ENCODE peak calls at places on chromosomes 2 and 18, in six cellular contexts. I is MM.1S, S is OCI-LY7, U is mesendoderm, F is PC-3, V is HepG2. R is an unnamed sample.

GRCh38 chr2:179191110-179191509 is 73.5 kb downstream of the SESTD1 start:
- DNase-seq in U (no peak), F (peak; percentile 0), S (no peak), I (no peak), V (peak; percentile 58), R (no peak)

GRCh38 chr2:9648821-9649220 is 18.0 kb upstream of the YWHAQ start:
- DNase-seq in V (no peak), S (no peak), F (no peak), I (peak; percentile 79), U (no peak), R (no peak)

GRCh38 chr2:45930396-45930792 is 278.9 kb downstream of the PRKCE start:
- DNase-seq in I (no peak), U (no peak), S (no peak), F (peak; percentile 22), V (no peak), R (no peak)

GRCh38 chr2:205925373-205926337 is 160.3 kb downstream of the INO80D start:
- DNase-seq in F (peak; percentile 75), I (peak; percentile 62), S (peak; percentile 58), U (peak; percentile 73), V (peak; percentile 38), R (peak; percentile 79)

GRCh38 chr2:162210385-162210784 is 32.9 kb downstream of the FAP start:
- DNase-seq in V (no peak), S (no peak), F (no peak), U (no peak), I (no peak), R (no peak)

GRCh38 chr2:38535745-38536506 is 66.8 kb downstream of the HNRNPLL start:
- DNase-seq in F (peak; percentile 80), I (peak; percentile 75), U (peak; percentile 80), V (peak; percentile 67), S (peak; percentile 87), R (peak; percentile 75)

GRCh38 chr2:18404708-18405107 is 155.7 kb downstream of the RDH14 start:
- DNase-seq in U (peak; percentile 61), S (peak; percentile 7), I (no peak), V (peak; percentile 32), F (no peak), R (no peak)

GRCh38 chr2:52695731-52696130 is 1071.9 kb upstream of the CHAC2 start:
- DNase-seq in V (no peak), F (no peak), S (no peak), U (no peak), I (no peak), R (no peak)

GRCh38 chr2:104851236-104852160 is 2.4 kb upstream of the POU3F3 start:
- DNase-seq in F (no peak), I (no peak), U (peak; percentile 27), S (no peak), V (no peak), R (no peak)

GRCh38 chr2:43343573-43344304 is 117.3 kb upstream of the ZFP36L2 start:
- DNase-seq in U (peak; percentile 26), I (no peak), V (no peak), S (no peak), F (no peak), R (peak; percentile 68)

GRCh38 chr2:430280-431040 is 142.6 kb upstream of the ALKAL2 start:
- DNase-seq in S (no peak), I (no peak), V (no peak), U (no peak), F (no peak), R (no peak)

GRCh38 chr2:18498531-18498930 is 61.9 kb downstream of the RDH14 start:
- DNase-seq in U (no peak), F (no peak), V (no peak), I (no peak), S (no peak), R (peak; percentile 28)

GRCh38 chr2:179877601-179878364 is 16.4 kb upstream of the ZNF385B start:
- DNase-seq in S (peak; percentile 91), I (no peak), V (no peak), U (no peak), F (peak; percentile 31), R (no peak)

GRCh38 chr2:195659114-195659513 is 2.1 kb downstream of the SLC39A10 start:
- DNase-seq in S (peak; percentile 61), V (no peak), F (no peak), I (no peak), U (peak; percentile 41), R (peak; percentile 8)

GRCh38 chr2:96937586-96937985 is 48.8 kb downstream of the FAM178B start:
- DNase-seq in S (no peak), V (no peak), U (no peak), I (no peak), F (no peak), R (no peak)

GRCh38 chr2:146228659-146229058 is 1616.2 kb upstream of the ACVR2A start:
- DNase-seq in U (no peak), F (no peak), S (no peak), V (no peak), I (no peak), R (no peak)

GRCh38 chr2:127719301-127720218 is 18.3 kb downstream of the SFT2D3 start:
- DNase-seq in S (no peak), I (no peak), F (no peak), V (no peak), U (no peak), R (no peak)

GRCh38 chr2:238157506-238158017 is 1.2 kb upstream of the ERFE start:
- DNase-seq in S (no peak), U (no peak), I (no peak), V (no peak), F (no peak), R (no peak)

GRCh38 chr18:75074196-75075015 is 134.5 kb downstream of the PTGR3 start:
- DNase-seq in S (no peak), U (no peak), V (no peak), F (no peak), I (no peak), R (no peak)

GRCh38 chr18:57648414-57648813 is 26.8 kb upstream of the NARS1 start:
- DNase-seq in I (no peak), S (no peak), U (no peak), V (no peak), F (no peak), R (no peak)

GRCh38 chr2:109470121-109470921 is 143.4 kb downstream of the SEPTIN10 start:
- DNase-seq in V (no peak), U (peak; percentile 59), S (peak; percentile 3), F (peak; percentile 82), I (peak; percentile 95), R (peak; percentile 80)

GRCh38 chr2:1869248-1869647 is 124.9 kb upstream of the PXDN start:
- DNase-seq in S (no peak), U (no peak), I (no peak), F (no peak), V (no peak), R (no peak)

GRCh38 chr2:197165020-197165419 is 145.6 kb downstream of the ANKRD44 start:
- DNase-seq in V (no peak), F (no peak), U (no peak), S (no peak), I (no peak), R (no peak)

GRCh38 chr2:235917506-235917905 is 250.7 kb downstream of the GBX2 start:
- DNase-seq in U (no peak), S (no peak), F (no peak), V (no peak), I (no peak), R (no peak)

DNA sequence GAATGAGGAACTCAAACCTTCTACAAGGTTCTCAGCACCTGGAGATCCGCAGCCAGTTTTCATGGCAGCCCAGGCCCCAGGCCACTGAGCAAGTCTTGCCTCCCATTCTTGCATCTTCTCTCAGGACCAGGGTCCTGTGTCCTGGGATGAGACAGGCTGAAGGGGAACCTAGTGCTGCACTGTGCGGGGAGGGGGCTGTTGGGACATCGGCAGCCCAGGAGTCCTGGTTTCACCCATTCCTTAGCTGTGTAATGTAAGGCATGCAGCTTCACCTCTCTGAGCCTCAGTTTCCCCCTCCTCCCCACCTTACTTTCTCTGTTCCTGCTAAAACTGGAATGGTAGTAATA is 43.9 kb downstream of the TNS1 start:
- DNase-seq in F (no peak), V (no peak), I (no peak), S (no peak), U (no peak), R (no peak)
- H3K79me2 ChIP-seq in F (no peaks in the 10 kb centered on the region), V (no peaks in the 10 kb centered on the region), I (no peaks in the 10 kb centered on the region), S (no peaks in the 10 kb centered on the region), U (no peaks in the 10 kb centered on the region), R (no peaks in the 10 kb centered on the region)

DNA sequence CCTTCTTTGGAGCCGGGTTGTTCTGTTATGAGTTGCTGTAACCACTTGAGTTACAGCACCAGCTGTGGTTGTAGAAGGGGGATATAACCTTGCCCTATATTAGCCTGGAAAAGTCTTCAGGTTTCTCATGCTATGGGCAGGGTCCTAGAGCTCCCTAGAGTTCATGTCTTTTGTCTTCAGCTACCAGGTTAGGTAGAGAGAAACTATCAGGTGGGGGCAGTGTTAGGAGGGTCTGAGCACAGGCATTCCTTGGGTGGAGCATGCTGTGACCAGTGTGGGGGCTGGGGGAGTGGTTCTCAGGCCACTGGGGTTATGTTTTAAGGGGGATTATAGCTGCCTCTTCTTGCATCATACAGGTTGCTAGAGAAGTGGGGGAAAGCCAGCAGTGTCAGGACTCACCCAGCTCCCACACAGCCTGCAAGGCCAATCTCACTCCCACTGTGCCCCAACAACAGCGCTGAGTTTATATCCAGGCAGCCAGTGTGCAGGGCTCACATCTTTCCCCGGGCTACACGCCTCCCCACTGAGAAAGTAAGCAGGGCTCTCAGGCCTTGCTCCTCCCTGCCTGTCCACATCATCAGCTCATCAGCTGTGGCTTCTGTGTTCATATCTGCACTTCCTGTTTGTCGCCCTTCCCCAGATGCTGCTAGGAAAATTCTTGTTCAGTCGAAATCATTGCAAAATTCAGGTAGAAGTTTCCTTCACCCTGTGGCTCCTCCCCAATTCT is 133.8 kb upstream of the NRXN1 start:
- DNase-seq in I (peak; percentile 39), F (no peak), U (peak; percentile 19), V (no peak), S (peak; percentile 1), R (no peak)
- H3K4me2 ChIP-seq in I (peak overlapping the region; percentile 43), F (no peak overlapping the region), U (no peak overlapping the region), V (no peak overlapping the region), S (no peak overlapping the region), R (no peak overlapping the region)

DNA sequence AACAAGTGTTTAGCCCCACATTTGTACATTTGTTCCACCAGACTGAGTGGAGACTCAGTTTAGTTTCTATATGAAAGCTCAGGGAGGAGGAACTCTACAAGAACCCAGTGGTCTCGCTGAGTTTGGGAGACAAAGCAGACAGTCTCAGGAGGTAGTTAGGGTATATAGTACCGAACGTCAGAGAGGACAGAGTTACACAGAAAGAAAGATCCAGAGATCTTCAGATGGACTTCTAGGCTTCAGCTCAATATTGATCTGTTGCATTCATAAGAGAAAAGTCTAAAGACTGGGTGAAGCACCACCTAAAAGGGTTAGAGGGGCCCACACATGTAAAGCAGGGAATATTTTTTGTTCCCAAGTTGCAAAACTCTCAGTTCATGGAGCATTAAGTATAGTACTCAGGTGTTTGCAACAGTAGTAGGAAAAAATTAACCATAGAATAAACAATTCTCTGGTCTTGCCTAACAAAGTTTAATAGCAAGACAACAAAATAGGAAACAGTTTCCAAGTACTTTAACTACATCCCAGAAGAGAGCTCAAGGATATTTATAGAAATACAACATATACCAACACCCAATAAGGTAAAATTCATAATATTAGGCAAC is 4.2 kb downstream of the TFPI start:
- DNase-seq in S (no peak), U (no peak), V (peak; percentile 90), I (no peak), F (no peak), R (peak; percentile 61)
- H3K79me2 ChIP-seq in S (no peaks in the 10 kb centered on the region), U (no peaks in the 10 kb centered on the region), V (peaks cover 98% of the 10 kb centered on the region), I (no peaks in the 10 kb centered on the region), F (peaks cover 51% of the 10 kb centered on the region), R (peaks cover 69% of the 10 kb centered on the region)

DNA sequence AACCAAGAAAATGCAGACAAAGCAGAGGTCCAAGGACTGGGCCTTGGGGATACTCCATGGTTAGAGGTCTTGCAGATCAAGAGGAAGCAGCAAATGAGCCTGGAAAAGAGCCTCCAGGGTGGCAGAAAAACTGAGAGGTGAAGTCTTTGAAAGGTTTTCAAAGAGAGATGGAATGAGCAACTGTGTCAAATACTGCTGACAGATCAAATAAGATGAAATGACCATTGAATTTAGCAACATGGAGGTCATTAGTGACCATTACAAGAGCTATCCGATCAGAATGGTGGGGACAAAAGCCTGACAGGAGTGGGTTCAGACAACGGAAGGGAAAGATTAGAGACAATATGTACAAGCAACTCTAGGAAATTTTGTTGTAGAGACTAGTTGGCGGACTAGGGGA is 1.5 kb downstream of the CLHC1 start:
- DNase-seq in V (no peak), F (no peak), S (no peak), I (no peak), U (no peak), R (no peak)
- H3K4me2 ChIP-seq in V (peak overlapping the region; percentile 32), F (peak overlapping the region; percentile 100), S (peak overlapping the region; percentile 86), I (no peak overlapping the region), U (no peak overlapping the region), R (no peak overlapping the region)